ENCODE peak calls at places on chromosomes 2 and 18, in seven cellular contexts. One of them, this sample, is unnamed.

GRCh38 chr2:101520246-101520645 is 45.3 kb upstream of the RFX8 start:
- DNase-seq in D341Med: no peak
- DNase-seq in B cell: no peak
- DNase-seq in RKO: no peak
- DNase-seq in astrocyte of the spinal cord: peak; percentile 55
- DNase-seq in psoas muscle: no peak
- DNase-seq in brain microvascular endothelial cell: peak; percentile 34
- DNase-seq in this sample: no peak

GRCh38 chr2:190980630-190981214 is 33.2 kb downstream of the STAT1 start:
- DNase-seq in D341Med: no peak
- DNase-seq in psoas muscle: no peak
- DNase-seq in RKO: no peak
- DNase-seq in B cell: no peak
- DNase-seq in astrocyte of the spinal cord: no peak
- DNase-seq in brain microvascular endothelial cell: no peak
- DNase-seq in this sample: no peak

GRCh38 chr2:57878573-57878910 is 168.1 kb upstream of the VRK2 start:
- DNase-seq in B cell: no peak
- DNase-seq in astrocyte of the spinal cord: no peak
- DNase-seq in RKO: no peak
- DNase-seq in D341Med: no peak
- DNase-seq in brain microvascular endothelial cell: no peak
- DNase-seq in psoas muscle: no peak
- DNase-seq in this sample: no peak

GRCh38 chr2:23550553-23550952 is 165.6 kb downstream of the KLHL29 start:
- DNase-seq in B cell: no peak
- DNase-seq in D341Med: no peak
- DNase-seq in brain microvascular endothelial cell: no peak
- DNase-seq in astrocyte of the spinal cord: peak; percentile 27
- DNase-seq in RKO: no peak
- DNase-seq in psoas muscle: no peak
- DNase-seq in this sample: peak; percentile 45

GRCh38 chr2:234422895-234423505 is 73.9 kb downstream of the ARL4C start:
- DNase-seq in psoas muscle: no peak
- DNase-seq in brain microvascular endothelial cell: peak; percentile 45
- DNase-seq in astrocyte of the spinal cord: peak; percentile 15
- DNase-seq in B cell: peak; percentile 50
- DNase-seq in D341Med: no peak
- DNase-seq in RKO: no peak
- DNase-seq in this sample: no peak

GRCh38 chr2:74867841-74868658 is 34.1 kb downstream of the HK2 start:
- DNase-seq in D341Med: no peak
- DNase-seq in psoas muscle: peak; percentile 75
- DNase-seq in brain microvascular endothelial cell: peak; percentile 87
- DNase-seq in astrocyte of the spinal cord: peak; percentile 91
- DNase-seq in RKO: no peak
- DNase-seq in B cell: no peak
- DNase-seq in this sample: no peak

GRCh38 chr2:151032741-151033152 is 228.9 kb downstream of the RBM43 start:
- DNase-seq in RKO: peak; percentile 1
- DNase-seq in psoas muscle: no peak
- DNase-seq in B cell: no peak
- DNase-seq in astrocyte of the spinal cord: peak; percentile 77
- DNase-seq in brain microvascular endothelial cell: peak; percentile 38
- DNase-seq in D341Med: no peak
- DNase-seq in this sample: no peak

GRCh38 chr2:62687644-62688043 is 17.9 kb upstream of the EHBP1 start:
- DNase-seq in astrocyte of the spinal cord: no peak
- DNase-seq in B cell: no peak
- DNase-seq in psoas muscle: no peak
- DNase-seq in RKO: no peak
- DNase-seq in brain microvascular endothelial cell: no peak
- DNase-seq in D341Med: no peak
- DNase-seq in this sample: no peak

GRCh38 chr2:207528980-207529329 is 807 bp upstream of the CREB1 start:
- DNase-seq in psoas muscle: no peak
- DNase-seq in B cell: peak; percentile 77
- DNase-seq in brain microvascular endothelial cell: no peak
- DNase-seq in RKO: peak; percentile 57
- DNase-seq in D341Med: no peak
- DNase-seq in astrocyte of the spinal cord: peak; percentile 34
- DNase-seq in this sample: peak; percentile 7

GRCh38 chr18:43160509-43160908 is 45.0 kb upstream of the RIT2 start:
- DNase-seq in D341Med: no peak
- DNase-seq in psoas muscle: no peak
- DNase-seq in B cell: no peak
- DNase-seq in astrocyte of the spinal cord: peak; percentile 69
- DNase-seq in brain microvascular endothelial cell: peak; percentile 16
- DNase-seq in RKO: no peak
- DNase-seq in this sample: no peak

GRCh38 chr2:168495524-168495923 is 39.5 kb downstream of the CERS6 start:
- DNase-seq in brain microvascular endothelial cell: no peak
- DNase-seq in D341Med: no peak
- DNase-seq in astrocyte of the spinal cord: no peak
- DNase-seq in B cell: no peak
- DNase-seq in RKO: no peak
- DNase-seq in psoas muscle: no peak
- DNase-seq in this sample: no peak

GRCh38 chr2:240629968-240630770 is 4.9 kb downstream of the GPR35 start:
- DNase-seq in RKO: no peak
- DNase-seq in psoas muscle: peak; percentile 44
- DNase-seq in brain microvascular endothelial cell: no peak
- DNase-seq in astrocyte of the spinal cord: no peak
- DNase-seq in B cell: no peak
- DNase-seq in D341Med: peak; percentile 17
- DNase-seq in this sample: no peak

GRCh38 chr18:12255626-12256026 is 1.5 kb downstream of the CIDEA start:
- DNase-seq in brain microvascular endothelial cell: peak; percentile 48
- DNase-seq in astrocyte of the spinal cord: no peak
- DNase-seq in RKO: peak; percentile 57
- DNase-seq in psoas muscle: peak; percentile 18
- DNase-seq in B cell: no peak
- DNase-seq in D341Med: no peak
- DNase-seq in this sample: peak; percentile 74

GRCh38 chr2:235638541-235639192 is 144.8 kb downstream of the AGAP1 start:
- DNase-seq in psoas muscle: peak; percentile 46
- DNase-seq in B cell: no peak
- DNase-seq in RKO: no peak
- DNase-seq in astrocyte of the spinal cord: no peak
- DNase-seq in brain microvascular endothelial cell: no peak
- DNase-seq in D341Med: no peak
- DNase-seq in this sample: peak; percentile 90

GRCh38 chr2:39265315-39265714 is 21.5 kb upstream of the CDKL4 start:
- DNase-seq in astrocyte of the spinal cord: no peak
- DNase-seq in brain microvascular endothelial cell: no peak
- DNase-seq in psoas muscle: no peak
- DNase-seq in RKO: no peak
- DNase-seq in B cell: no peak
- DNase-seq in D341Med: no peak
- DNase-seq in this sample: no peak

GRCh38 chr2:216918088-216918680 is 58.3 kb upstream of the TNP1 start:
- DNase-seq in brain microvascular endothelial cell: peak; percentile 58
- DNase-seq in RKO: peak; percentile 45
- DNase-seq in D341Med: no peak
- DNase-seq in astrocyte of the spinal cord: peak; percentile 55
- DNase-seq in psoas muscle: peak; percentile 75
- DNase-seq in B cell: no peak
- DNase-seq in this sample: no peak

GRCh38 chr2:201886504-201886903 is 80.2 kb downstream of the CDK15 start:
- DNase-seq in astrocyte of the spinal cord: peak; percentile 44
- DNase-seq in psoas muscle: no peak
- DNase-seq in brain microvascular endothelial cell: peak; percentile 48
- DNase-seq in D341Med: no peak
- DNase-seq in RKO: no peak
- DNase-seq in B cell: no peak
- DNase-seq in this sample: no peak

GRCh38 chr2:75136001-75136400 is 63.3 kb downstream of the TACR1 start:
- DNase-seq in brain microvascular endothelial cell: no peak
- DNase-seq in astrocyte of the spinal cord: no peak
- DNase-seq in psoas muscle: no peak
- DNase-seq in B cell: no peak
- DNase-seq in RKO: no peak
- DNase-seq in D341Med: no peak
- DNase-seq in this sample: no peak

GRCh38 chr2:170917219-170917851 is 11.7 kb upstream of the GORASP2 start:
- DNase-seq in brain microvascular endothelial cell: no peak
- DNase-seq in RKO: no peak
- DNase-seq in psoas muscle: no peak
- DNase-seq in D341Med: no peak
- DNase-seq in astrocyte of the spinal cord: no peak
- DNase-seq in B cell: no peak
- DNase-seq in this sample: no peak

GRCh38 chr2:886072-887022 is 64.3 kb upstream of the SNTG2 start:
- DNase-seq in D341Med: no peak
- DNase-seq in psoas muscle: no peak
- DNase-seq in brain microvascular endothelial cell: no peak
- DNase-seq in RKO: no peak
- DNase-seq in astrocyte of the spinal cord: no peak
- DNase-seq in B cell: no peak
- DNase-seq in this sample: no peak

GRCh38 chr2:186848873-186849578 is at the start of gene ZSWIM2:
- DNase-seq in astrocyte of the spinal cord: peak; percentile 78
- DNase-seq in RKO: no peak
- DNase-seq in B cell: peak; percentile 8
- DNase-seq in brain microvascular endothelial cell: peak; percentile 85
- DNase-seq in psoas muscle: peak; percentile 77
- DNase-seq in D341Med: no peak
- DNase-seq in this sample: peak; percentile 70